ENCODE peak calls at places on chromosomes 11 and 22, in eight cellular contexts. V, R, X, M, U, Y, H and Z are unnamed samples.

GRCh38 chr11:86671386-86672006 is 920 bp downstream of the ME3 start:
- DNase-seq in V (peak; percentile 38), R (peak; percentile 44), X (peak; percentile 94), M (peak; percentile 25), U (peak; percentile 75), Y (no peak), H (no peak), Z (peak; percentile 80)

GRCh38 chr11:32772731-32773130 is 21.7 kb downstream of the CCDC73 start:
- DNase-seq in V (no peak), R (no peak), X (no peak), M (no peak), U (no peak), Y (no peak), H (no peak), Z (no peak)

GRCh38 chr11:118212131-118212725 is 12.6 kb downstream of the JAML start:
- DNase-seq in V (no peak), R (no peak), X (no peak), M (no peak), U (peak; percentile 82), Y (no peak), H (no peak), Z (no peak)

GRCh38 chr11:102111011-102111786 is 952 bp downstream of the YAP1 start:
- DNase-seq in V (peak; percentile 89), R (peak; percentile 92), X (peak; percentile 87), M (no peak), U (peak; percentile 97), Y (peak; percentile 48), H (no peak), Z (no peak)

GRCh38 chr11:35077709-35078695 is 61.0 kb upstream of the CD44 start:
- DNase-seq in V (peak; percentile 86), R (peak; percentile 68), X (no peak), M (no peak), U (no peak), Y (peak; percentile 80), H (no peak), Z (no peak)

GRCh38 chr11:69840371-69841169 is 21.4 kb upstream of the FGF3 start:
- DNase-seq in V (no peak), R (no peak), X (no peak), M (no peak), U (peak; percentile 60), Y (no peak), H (no peak), Z (no peak)

GRCh38 chr11:30002157-30002556 is 14.7 kb downstream of the KCNA4 start:
- DNase-seq in V (no peak), R (no peak), X (no peak), M (no peak), U (no peak), Y (no peak), H (no peak), Z (no peak)

GRCh38 chr22:44887941-44888366 is 121.9 kb downstream of the PHF21B start:
- DNase-seq in V (no peak), R (no peak), X (no peak), M (no peak), U (peak; percentile 41), Y (no peak), H (no peak), Z (no peak)

GRCh38 chr11:15199693-15200092 is 85.0 kb downstream of the INSC start:
- DNase-seq in V (peak; percentile 39), R (no peak), X (peak; percentile 55), M (no peak), U (peak; percentile 19), Y (no peak), H (no peak), Z (no peak)

GRCh38 chr11:76670475-76671235 is at the start of gene LRRC32:
- DNase-seq in V (no peak), R (peak; percentile 42), X (peak; percentile 88), M (peak; percentile 36), U (peak; percentile 80), Y (no peak), H (peak; percentile 91), Z (peak; percentile 79)

GRCh38 chr11:74681686-74682651 is 49.3 kb downstream of the CHRDL2 start:
- DNase-seq in V (no peak), R (no peak), X (peak; percentile 68), M (no peak), U (peak; percentile 37), Y (no peak), H (peak; percentile 70), Z (no peak)

GRCh38 chr11:61730222-61730994 is 22.0 kb upstream of the MYRF start:
- DNase-seq in V (no peak), R (no peak), X (peak; percentile 54), M (no peak), U (no peak), Y (peak; percentile 7), H (no peak), Z (no peak)

GRCh38 chr22:45231293-45231692 is 9.4 kb downstream of the KIAA0930 start:
- DNase-seq in V (no peak), R (no peak), X (no peak), M (no peak), U (no peak), Y (no peak), H (no peak), Z (no peak)

GRCh38 chr11:68118753-68119448 is 2.3 kb downstream of the CHKA start:
- DNase-seq in V (peak; percentile 66), R (peak; percentile 17), X (no peak), M (no peak), U (no peak), Y (no peak), H (no peak), Z (no peak)

GRCh38 chr11:73410627-73411026 is 34.4 kb downstream of the RELT start:
- DNase-seq in V (no peak), R (no peak), X (no peak), M (no peak), U (no peak), Y (no peak), H (no peak), Z (no peak)

GRCh38 chr11:56910046-56910753 is 78.5 kb upstream of the OR5AK2 start:
- DNase-seq in V (no peak), R (no peak), X (no peak), M (no peak), U (no peak), Y (no peak), H (no peak), Z (no peak)

GRCh38 chr22:23781533-23781932 is 5.2 kb upstream of the SMARCB1 start:
- DNase-seq in V (peak; percentile 54), R (peak; percentile 31), X (no peak), M (no peak), U (no peak), Y (peak; percentile 79), H (no peak), Z (no peak)

GRCh38 chr11:94563176-94563847 is 3.9 kb upstream of the PIWIL4 start:
- DNase-seq in V (peak; percentile 46), R (peak; percentile 80), X (no peak), M (no peak), U (no peak), Y (peak; percentile 78), H (no peak), Z (no peak)

GRCh38 chr22:25111579-25112517 is 87.8 kb upstream of the CRYBB3 start:
- DNase-seq in V (no peak), R (no peak), X (peak; percentile 67), M (no peak), U (peak; percentile 59), Y (no peak), H (no peak), Z (peak; percentile 84)

GRCh38 chr11:47714554-47715081 is 551 bp downstream of the AGBL2 start:
- DNase-seq in V (peak; percentile 32), R (peak; percentile 11), X (peak; percentile 55), M (peak; percentile 22), U (peak; percentile 59), Y (no peak), H (no peak), Z (peak; percentile 65)

GRCh38 chr11:115134886-115135285 is 369.3 kb downstream of the CADM1 start:
- DNase-seq in V (no peak), R (no peak), X (no peak), M (no peak), U (no peak), Y (no peak), H (no peak), Z (no peak)

GRCh38 chr22:39174498-39175120 is 22.1 kb upstream of the CBX7 start:
- DNase-seq in V (peak; percentile 96), R (peak; percentile 97), X (peak; percentile 94), M (peak; percentile 50), U (peak; percentile 100), Y (peak; percentile 79), H (peak; percentile 88), Z (peak; percentile 47)

GRCh38 chr11:23413057-23413456 is 552.8 kb upstream of the CCDC179 start:
- DNase-seq in V (no peak), R (peak; percentile 4), X (no peak), M (no peak), U (no peak), Y (no peak), H (no peak), Z (no peak)

GRCh38 chr22:43428005-43428485 is 16.2 kb downstream of the MPPED1 start:
- DNase-seq in V (no peak), R (no peak), X (no peak), M (no peak), U (no peak), Y (no peak), H (peak; percentile 87), Z (no peak)

GRCh38 chr11:60866911-60867870 is at the start of gene ZP1:
- DNase-seq in V (no peak), R (no peak), X (peak; percentile 48), M (no peak), U (no peak), Y (no peak), H (peak; percentile 72), Z (peak; percentile 40)

GRCh38 chr11:133956650-133957633 is at the start of gene IGSF9B:
- DNase-seq in V (peak; percentile 49), R (peak; percentile 58), X (peak; percentile 95), M (peak; percentile 90), U (peak; percentile 98), Y (no peak), H (no peak), Z (no peak)

GRCh38 chr11:120612363-120613263 is 101.1 kb downstream of the GRIK4 start:
- DNase-seq in V (peak; percentile 72), R (peak; percentile 57), X (peak; percentile 63), M (no peak), U (no peak), Y (no peak), H (no peak), Z (no peak)

GRCh38 chr11:93490996-93491618 is 52.1 kb downstream of the SMCO4 start:
- DNase-seq in V (peak; percentile 52), R (no peak), X (no peak), M (no peak), U (peak; percentile 78), Y (no peak), H (no peak), Z (no peak)

GRCh38 chr22:36454916-36455570 is 26.4 kb downstream of the TXN2 start:
- DNase-seq in V (peak; percentile 92), R (peak; percentile 79), X (peak; percentile 97), M (peak; percentile 97), U (peak; percentile 98), Y (peak; percentile 57), H (no peak), Z (peak; percentile 78)

GRCh38 chr11:35579557-35580396 is 38.5 kb upstream of the FJX1 start:
- DNase-seq in V (peak; percentile 96), R (peak; percentile 95), X (no peak), M (no peak), U (peak; percentile 40), Y (peak; percentile 94), H (no peak), Z (no peak)

GRCh38 chr11:86987687-86988086 is 32.5 kb upstream of the FZD4 start:
- DNase-seq in V (no peak), R (no peak), X (no peak), M (no peak), U (no peak), Y (no peak), H (no peak), Z (no peak)

GRCh38 chr11:12086271-12087074 is 23.9 kb upstream of the MICAL2 start:
- DNase-seq in V (peak; percentile 97), R (peak; percentile 92), X (peak; percentile 82), M (no peak), U (no peak), Y (peak; percentile 96), H (no peak), Z (peak; percentile 79)